ENCODE peak calls at places on chromosomes 5 and 9, in eight cellular contexts. E is fibroblast of mammary gland, K is hepatocyte, X is A549, D is BJ, C is cardiac muscle cell, W is dorsolateral prefrontal cortex, J is mammary epithelial cell. M is an unnamed sample.
A peak's percentile ranks its signal among the peaks of the same experiment; 100 is the strongest.

GRCh38 chr5:83711982-83712601 is 8.6 kb downstream of the HAPLN1 start:
- DNase-seq in E (peak; percentile 51), D (no peak), K (peak; percentile 74), J (peak; percentile 33), W (no peak), X (peak; percentile 59), C (peak; percentile 66), M (peak; percentile 54)

GRCh38 chr9:34719021-34719768 is 9.3 kb upstream of the CCL21 start:
- DNase-seq in X (no peak), E (no peak), W (no peak), D (no peak), K (no peak), J (no peak), C (no peak), M (no peak)

GRCh38 chr5:100502684-100503083 is 32.5 kb upstream of the FAM174A start:
- DNase-seq in K (no peak), E (no peak), J (no peak), X (no peak), C (no peak), W (no peak), D (no peak), M (no peak)

GRCh38 chr9:34328500-34328982 is 527 bp downstream of the KIF24 start:
- DNase-seq in E (peak; percentile 38), X (no peak), W (no peak), J (no peak), C (peak; percentile 44), D (no peak), K (no peak), M (peak; percentile 42)

GRCh38 chr9:99824378-99825157 is 2.9 kb downstream of the NR4A3 start:
- DNase-seq in J (no peak), W (no peak), K (peak; percentile 58), E (no peak), X (no peak), D (no peak), C (peak; percentile 52), M (peak; percentile 15)

GRCh38 chr9:80926611-80927010 is 762.7 kb downstream of the TLE1 start:
- DNase-seq in K (no peak), E (no peak), C (no peak), D (no peak), X (no peak), J (no peak), W (no peak), M (no peak)

GRCh38 chr9:132341177-132341840 is 13.5 kb downstream of the SETX start:
- DNase-seq in X (no peak), K (no peak), C (no peak), J (peak; percentile 8), E (no peak), D (no peak), W (no peak), M (no peak)

GRCh38 chr5:136205061-136205702 is 12.2 kb upstream of the SMIM32 start:
- DNase-seq in C (no peak), D (no peak), W (no peak), X (no peak), K (no peak), J (no peak), E (no peak), M (no peak)

GRCh38 chr9:121992571-121993212 is 100.4 kb downstream of the TTLL11 start:
- DNase-seq in X (peak; percentile 74), E (peak; percentile 79), J (peak; percentile 60), D (no peak), W (no peak), C (peak; percentile 84), K (peak; percentile 90), M (peak; percentile 82)

GRCh38 chr9:128689293-128689770 is 310 bp downstream of the SET start:
- DNase-seq in K (no peak), J (no peak), X (peak; percentile 70), W (no peak), C (no peak), E (no peak), D (no peak), M (peak; percentile 29)

GRCh38 chr5:2126512-2126911 is 243.8 kb upstream of the IRX4 start:
- DNase-seq in E (no peak), C (no peak), W (no peak), J (no peak), K (no peak), X (no peak), D (no peak), M (no peak)

GRCh38 chr5:25006734-25007133 is 362.0 kb upstream of the CDH10 start:
- DNase-seq in W (no peak), D (no peak), X (peak; percentile 67), E (no peak), J (peak; percentile 5), K (peak; percentile 44), C (no peak), M (peak; percentile 51)

GRCh38 chr5:116764941-116765340 is 190.3 kb upstream of the SEMA6A start:
- DNase-seq in C (no peak), E (no peak), X (no peak), J (no peak), K (no peak), W (no peak), D (no peak), M (no peak)

GRCh38 chr5:123084730-123085605 is 4.1 kb upstream of the PRDM6 start:
- DNase-seq in E (no peak), D (no peak), X (no peak), C (no peak), J (no peak), W (no peak), K (no peak), M (no peak)

GRCh38 chr9:133904371-133905090 is 87.6 kb downstream of the VAV2 start:
- DNase-seq in J (no peak), K (no peak), W (no peak), C (no peak), X (no peak), E (no peak), D (no peak), M (peak; percentile 4)

GRCh38 chr9:117485176-117485575 is 70.3 kb upstream of the ASTN2 start:
- DNase-seq in C (no peak), D (no peak), J (peak; percentile 36), X (no peak), K (no peak), E (no peak), W (no peak), M (peak; percentile 5)

GRCh38 chr5:139985733-139986132 is 57.4 kb downstream of the NRG2 start:
- DNase-seq in K (peak; percentile 24), D (peak; percentile 44), W (no peak), C (no peak), X (peak; percentile 18), E (peak; percentile 78), J (peak; percentile 98), M (peak; percentile 68)

GRCh38 chr9:135136991-135137390 is 49.5 kb downstream of the OLFM1 start:
- DNase-seq in W (no peak), X (no peak), K (no peak), E (no peak), D (no peak), C (no peak), J (no peak), M (no peak)

GRCh38 chr9:81522721-81523551 is 166.4 kb downstream of the TLE1 start:
- DNase-seq in J (peak; percentile 61), K (peak; percentile 60), W (no peak), E (peak; percentile 76), X (peak; percentile 68), C (peak; percentile 78), D (peak; percentile 12), M (peak; percentile 71)

GRCh38 chr9:136340356-136341041 is 13.2 kb downstream of the GPSM1 start:
- DNase-seq in C (no peak), J (no peak), X (no peak), K (no peak), E (no peak), D (no peak), W (no peak), M (no peak)

GRCh38 chr5:172725785-172726184 is 45.2 kb downstream of the DUSP1 start:
- DNase-seq in X (no peak), E (no peak), D (no peak), C (no peak), J (no peak), K (no peak), W (no peak), M (no peak)

GRCh38 chr5:91176288-91177016 is 206.7 kb downstream of the ARRDC3 start:
- DNase-seq in W (no peak), K (peak; percentile 34), E (no peak), C (no peak), X (no peak), J (no peak), D (no peak), M (peak; percentile 33)

GRCh38 chr9:32875242-32875641 is 91.9 kb downstream of the TMEM215 start:
- DNase-seq in C (no peak), E (no peak), X (no peak), K (no peak), J (peak; percentile 1), D (no peak), W (no peak), M (no peak)

GRCh38 chr5:18354828-18355227 is 720.6 kb downstream of the TAF11L14 start:
- DNase-seq in J (no peak), C (no peak), W (no peak), D (no peak), K (no peak), X (no peak), E (no peak), M (no peak)
- TF ChIP-seq CTCF in J (no peak), C (no peak), W (no peak), D (no peak), K (no peak), X (no peak), E (no peak), M (no peak)

GRCh38 chr9:18819418-18819817 is 213.6 kb downstream of the SAXO1 start:
- DNase-seq in W (no peak), E (no peak), J (no peak), X (no peak), K (no peak), D (no peak), C (no peak), M (no peak)
- H3K4me3 ChIP-seq in W (no peak overlapping the region), E (no peak overlapping the region), J (no peak overlapping the region), X (no peak overlapping the region), K (no peak overlapping the region), D (no peak overlapping the region), C (no peak overlapping the region), M (no peak overlapping the region)

DNA sequence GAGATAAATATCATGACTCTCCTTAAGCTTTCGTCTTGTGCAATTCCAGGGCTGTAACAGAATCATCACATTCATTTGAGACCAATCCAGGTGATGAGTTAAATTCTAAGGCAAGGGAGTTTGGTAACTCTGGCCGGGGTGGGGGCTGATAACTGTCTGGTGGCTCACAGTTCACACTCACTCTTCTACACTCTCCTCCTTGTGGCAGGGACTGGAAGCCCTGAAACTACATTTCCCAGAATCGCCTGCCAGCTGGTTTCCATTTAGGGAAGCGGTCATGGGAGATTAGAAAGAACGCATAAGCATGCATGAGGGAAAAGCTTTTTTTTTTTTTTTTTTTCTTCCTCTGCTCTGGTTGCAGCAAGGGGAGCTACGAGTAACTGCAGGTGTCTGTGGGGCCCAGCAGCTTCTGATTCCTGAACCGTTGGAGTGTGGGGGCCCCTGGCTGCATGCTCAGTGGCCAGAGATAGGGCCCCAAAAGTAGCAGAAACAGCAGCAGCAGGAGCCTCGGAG is 154.8 kb upstream of the TBC1D2 start:
- DNase-seq in J (no peak), K (peak; percentile 74), W (no peak), C (peak; percentile 92), D (peak; percentile 69), E (peak; percentile 94), X (no peak), M (peak; percentile 54)
- TF ChIP-seq CTCF in J (no peak), K (no peak), W (peak; percentile 11), C (peak; percentile 61), D (peak; percentile 67), E (peak; percentile 67), X (no peak), M (peak; percentile 42)

DNA sequence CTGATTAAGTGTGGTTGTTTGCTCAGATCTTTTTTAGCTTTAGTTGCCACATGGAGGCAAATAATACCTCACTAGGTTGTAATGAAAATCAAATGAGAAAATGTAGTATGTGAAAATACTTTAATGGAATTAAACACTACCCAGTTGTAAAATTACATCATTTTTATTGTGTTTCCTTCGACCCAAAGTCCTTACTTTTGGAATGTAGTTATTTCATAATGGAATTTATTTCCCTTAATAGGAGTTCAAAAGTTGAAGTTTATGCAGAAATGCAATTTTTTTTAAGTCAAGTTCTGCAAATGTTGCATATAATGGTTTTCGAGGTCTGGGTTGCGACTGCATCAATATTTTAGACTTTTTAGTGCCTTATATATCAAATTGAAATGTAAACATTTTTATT is 31.0 kb downstream of the TNPO1 start:
- DNase-seq in J (no peak), E (no peak), K (no peak), C (no peak), X (no peak), D (peak; percentile 57), W (no peak), M (no peak)
- H3K4me3 ChIP-seq in J (peak overlapping the region; percentile 99), E (peak overlapping the region; percentile 87), K (peak overlapping the region; percentile 79), C (peak overlapping the region; percentile 66), X (peak overlapping the region; percentile 82), D (peak overlapping the region; percentile 93), W (peak overlapping the region; percentile 82), M (peak overlapping the region; percentile 80)

M was measured in astrocyte of the spinal cord.